ENCODE peak calls at places on chromosome 19, in seven cellular contexts. F is transverse colon, C is progenitor cell of endocrine pancreas, A is epithelial cell of proximal tubule, N is GM12864, S is cardiac fibroblast, H is uterus. T is an unnamed sample.

GRCh38 chr19:29532956-29533355 is 7.2 kb downstream of the VSTM2B start:
- DNase-seq in N (no peak), C (no peak), F (no peak), A (no peak), S (no peak), H (no peak), T (no peak)

GRCh38 chr19:37329686-37330085 is 41.2 kb upstream of the ZNF527 start:
- DNase-seq in N (no peak), F (no peak), A (no peak), C (no peak), H (no peak), S (peak), T (no peak)

GRCh38 chr19:4539169-4539696 is 603 bp downstream of the LRG1 start:
- DNase-seq in A (no peak), C (no peak), N (no peak), F (no peak), H (no peak), S (no peak), T (no peak)

GRCh38 chr19:2552859-2553258 is 76.9 kb downstream of the GADD45B start:
- DNase-seq in S (no peak), A (no peak), F (peak), N (peak), H (no peak), C (no peak), T (no peak)

GRCh38 chr19:40147693-40148347 is 43.4 kb upstream of the MAP3K10 start:
- DNase-seq in C (no peak), N (no peak), H (no peak), A (no peak), S (peak), F (peak), T (peak)

GRCh38 chr19:31875550-31875949 is 469.9 kb upstream of the ZNF507 start:
- DNase-seq in F (no peak), S (no peak), A (no peak), H (no peak), C (no peak), N (no peak), T (no peak)

GRCh38 chr19:1942934-1943555 is 2.1 kb downstream of the CSNK1G2 start:
- DNase-seq in A (no peak), F (no peak), S (peak), N (no peak), H (no peak), C (no peak), T (no peak)

GRCh38 chr19:16896913-16897571 is 8.2 kb downstream of the F2RL3 start:
- DNase-seq in A (peak), F (peak), N (peak), H (peak), S (peak), C (peak), T (peak)

GRCh38 chr19:58492265-58492664 is 16.1 kb downstream of the ZNF446 start:
- DNase-seq in C (no peak), F (no peak), H (no peak), A (no peak), S (no peak), N (no peak), T (no peak)

GRCh38 chr19:48501961-48502719 is 9.5 kb downstream of the LMTK3 start:
- DNase-seq in N (peak), S (peak), F (peak), H (no peak), A (peak), C (peak), T (peak)

GRCh38 chr19:55069137-55069858 is 6.3 kb upstream of the RDH13 start:
- DNase-seq in C (no peak), A (no peak), F (peak), N (peak), S (peak), H (no peak), T (no peak)

GRCh38 chr19:39409207-39409885 is 2.7 kb downstream of the ZFP36 start:
- DNase-seq in S (no peak), H (peak), F (peak), C (peak), N (no peak), A (no peak), T (peak)

GRCh38 chr19:41241859-41242258 is 22.3 kb upstream of the HNRNPUL1 start:
- DNase-seq in H (no peak), S (no peak), F (no peak), N (no peak), C (no peak), A (no peak), T (no peak)

GRCh38 chr19:48961051-48961649 is 4.0 kb upstream of the FTL start:
- DNase-seq in C (no peak), N (no peak), A (no peak), H (peak), F (peak), S (no peak), T (no peak)

GRCh38 chr19:5303208-5303607 is 37.4 kb downstream of the PTPRS start:
- DNase-seq in H (no peak), C (no peak), N (no peak), S (no peak), A (no peak), F (no peak), T (no peak)

GRCh38 chr19:40281381-40282208 is 3.5 kb downstream of the AKT2 start:
- DNase-seq in N (no peak), A (no peak), S (no peak), H (no peak), F (no peak), C (no peak), T (no peak)

GRCh38 chr19:34959021-34959420 is 5.0 kb downstream of the ZNF792 start:
- DNase-seq in N (no peak), C (no peak), H (no peak), A (no peak), S (no peak), F (no peak), T (peak)

GRCh38 chr19:7293795-7294570 is at the start of gene INSR:
- DNase-seq in A (no peak), H (peak), F (peak), S (peak), C (peak), N (peak), T (peak)

GRCh38 chr19:801030-801860 is 4.0 kb downstream of the PTBP1 start:
- DNase-seq in F (peak), H (peak), N (no peak), A (no peak), C (no peak), S (peak), T (no peak)

GRCh38 chr19:30168760-30169159 is 203.4 kb upstream of the ZNF536 start:
- DNase-seq in F (no peak), S (no peak), A (no peak), H (no peak), N (no peak), C (no peak), T (no peak)

GRCh38 chr19:58117841-58118575 is 20.0 kb upstream of the ZSCAN18 start:
- DNase-seq in F (no peak), H (no peak), A (no peak), N (no peak), S (no peak), C (no peak), T (no peak)

GRCh38 chr19:2274185-2274711 is 7.7 kb downstream of the PEAK3 start:
- DNase-seq in A (no peak), F (no peak), C (no peak), N (no peak), H (no peak), S (no peak), T (no peak)

GRCh38 chr19:19524053-19524452 is 4.7 kb upstream of the YJEFN3 start:
- DNase-seq in F (no peak), N (no peak), S (no peak), H (no peak), A (no peak), C (no peak), T (no peak)

GRCh38 chr19:46840157-46840942 is 10.3 kb downstream of the AP2S1 start:
- DNase-seq in H (peak), C (no peak), N (no peak), S (peak), F (peak), A (no peak), T (no peak)

GRCh38 chr19:51418707-51419106 is 1.3 kb upstream of the SIGLEC10 start:
- DNase-seq in C (no peak), F (no peak), N (no peak), S (no peak), H (no peak), A (no peak), T (no peak)
- TF ChIP-seq CTCF in C (no peak), F (no peak), N (no peak), S (no peak), H (no peak), A (no peak), T (no peak)

GRCh38 chr19:52901842-52902241 is 4.4 kb upstream of the ZNF320 start:
- DNase-seq in A (no peak), F (no peak), H (no peak), S (no peak), C (no peak), N (no peak), T (no peak)
- TF ChIP-seq CTCF in A (no peak), F (no peak), H (no peak), S (no peak), C (no peak), N (no peak), T (no peak)

DNA sequence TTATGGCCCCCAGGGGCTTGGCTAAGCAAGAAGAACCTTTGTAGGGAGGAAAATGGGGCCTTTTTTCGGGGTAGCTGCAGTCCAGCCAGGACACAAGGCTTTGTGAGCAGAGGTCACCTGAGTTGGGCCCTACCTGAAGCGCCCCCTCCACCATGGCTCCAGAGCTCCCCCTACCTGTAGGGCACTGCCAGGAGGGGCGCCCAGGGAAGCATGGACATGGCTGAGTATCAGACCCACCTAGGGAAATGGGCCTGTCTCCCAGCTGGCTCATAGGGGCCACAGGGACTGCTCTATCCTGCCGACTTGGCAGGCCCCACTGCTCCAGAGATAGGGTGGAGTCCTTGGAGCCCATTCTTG is 9.0 kb upstream of the CEBPA start:
- DNase-seq in H (no peak), C (no peak), N (no peak), S (no peak), F (peak), A (no peak), T (no peak)
- TF ChIP-seq CTCF in H (no peak), C (peak), N (peak), S (no peak), F (peak), A (peak), T (no peak)

GRCh38 chr19:11382898-11383705 is 1.0 kb downstream of the EPOR start:
- DNase-seq in C (peak), A (no peak), F (peak), H (no peak), S (peak), N (no peak), T (no peak)

GRCh38 chr19:11379857-11380350 is 4.2 kb downstream of the EPOR start:
- DNase-seq in C (no peak), S (no peak), A (no peak), H (no peak), N (no peak), F (no peak), T (no peak)

GRCh38 chr19:11383706-11384048 is 437 bp downstream of the EPOR start:
- DNase-seq in F (no peak), A (no peak), C (no peak), S (no peak), H (no peak), N (no peak), T (no peak)

GRCh38 chr19:11380653-11381534 is 3.2 kb downstream of the EPOR start:
- DNase-seq in N (peak), C (peak), H (peak), S (peak), F (peak), A (peak), T (peak)

DNA sequence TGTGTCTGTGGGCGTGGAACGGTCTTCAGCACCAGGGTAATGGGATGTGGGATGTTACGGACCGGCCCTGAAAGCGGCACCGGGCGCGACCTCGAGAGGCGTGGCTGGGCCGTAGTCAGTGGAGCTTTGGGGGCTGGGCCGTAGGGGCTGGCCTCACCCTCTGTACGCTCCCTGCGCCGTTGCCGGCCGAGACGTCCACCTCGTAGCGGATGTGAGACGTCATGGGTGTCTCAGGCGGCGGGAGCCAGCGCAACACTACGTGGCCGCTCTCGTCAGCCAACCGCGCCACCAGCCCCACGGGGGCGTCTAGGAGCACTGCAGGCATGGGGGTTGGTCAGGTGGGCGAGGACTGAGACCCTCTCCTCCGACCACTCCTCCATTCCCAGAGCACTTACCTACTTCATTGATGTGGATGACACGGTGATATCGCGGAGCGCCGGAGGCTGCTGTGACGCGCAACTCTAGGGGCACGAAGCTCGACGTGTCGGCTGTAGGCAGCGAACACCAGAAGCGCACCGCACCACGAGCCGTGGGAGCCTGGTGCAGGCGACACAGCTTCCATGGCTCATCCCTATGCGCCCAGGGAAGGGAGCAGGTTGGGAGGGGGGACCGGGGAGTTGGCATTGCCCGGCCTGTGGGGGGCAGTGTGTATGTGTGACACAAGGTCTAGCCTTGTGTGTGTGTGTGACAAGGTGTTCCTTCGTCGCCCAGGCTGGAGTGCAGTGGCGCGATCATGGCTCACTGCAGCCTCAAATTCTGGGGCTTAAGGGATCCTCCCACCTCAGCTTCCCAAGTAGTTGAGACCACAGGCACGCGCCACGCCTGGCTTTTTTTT is 2.4 kb downstream of the EPOR start:
- DNase-seq in S (peak), C (peak), A (no peak), H (no peak), F (peak), N (peak), T (no peak)
- TF ChIP-seq CTCF in S (peak), C (no peak), A (peak), H (no peak), F (no peak), N (peak), T (no peak)

GRCh38 chr19:23283925-23284324 is 33.7 kb upstream of the ZNF724 start:
- DNase-seq in A (no peak), H (peak), S (peak), N (no peak), F (peak), C (peak), T (peak)

GRCh38 chr19:23281663-23282276 is 31.6 kb upstream of the ZNF724 start:
- DNase-seq in S (no peak), H (no peak), F (no peak), A (no peak), C (no peak), N (no peak), T (no peak)

GRCh38 chr19:23285948-23286347 is 35.8 kb upstream of the ZNF724 start:
- DNase-seq in C (no peak), N (no peak), A (no peak), S (no peak), F (no peak), H (no peak), T (no peak)

GRCh38 chr19:23287620-23288019 is 37.4 kb upstream of the ZNF724 start:
- DNase-seq in H (no peak), A (no peak), C (no peak), S (no peak), F (no peak), N (no peak), T (no peak)

DNA sequence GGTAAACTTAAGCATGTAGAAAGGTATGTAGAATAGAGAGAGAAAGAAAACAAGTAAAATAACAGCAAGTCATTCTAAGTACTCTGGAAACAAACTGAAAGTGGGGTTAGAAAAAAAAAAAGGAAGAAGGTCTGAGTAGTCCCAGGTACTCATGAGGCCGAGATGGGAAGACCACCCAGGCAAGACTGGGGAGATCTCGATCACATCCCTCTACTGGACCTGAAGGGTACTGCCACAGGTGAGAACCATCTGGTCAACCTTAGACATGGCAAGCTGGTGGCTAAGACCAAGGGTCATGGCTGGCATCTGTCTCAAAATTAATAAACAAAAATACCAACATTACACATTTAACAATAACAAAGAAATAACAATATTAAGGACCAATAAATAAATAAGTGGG is 36.3 kb upstream of the ZNF724 start:
- DNase-seq in N (no peak), C (no peak), H (no peak), A (no peak), F (no peak), S (no peak), T (no peak)
- TF ChIP-seq CTCF in N (peak), C (peak), H (no peak), A (peak), F (peak), S (peak), T (no peak)